ENCODE peak calls at places on chromosomes 3 and 15, in nine cellular contexts. One of them, this sample, is unnamed.

GRCh38 chr3:45026957-45027356 is 854 bp downstream of the CLEC3B start:
- DNase-seq in WTC11: no peak
- DNase-seq in colonic mucosa: peak; percentile 48
- DNase-seq in transverse colon: peak; percentile 32
- DNase-seq in NB4: no peak
- DNase-seq in A549: no peak
- DNase-seq in progenitor cell of endocrine pancreas: no peak
- DNase-seq in ascending aorta: peak; percentile 90
- DNase-seq in GM10248: no peak
- DNase-seq in this sample: peak; percentile 62

GRCh38 chr15:88913017-88913849 is at the start of gene MFGE8:
- DNase-seq in WTC11: peak; percentile 92
- DNase-seq in colonic mucosa: peak; percentile 78
- DNase-seq in transverse colon: peak; percentile 69
- DNase-seq in NB4: peak; percentile 71
- DNase-seq in A549: peak; percentile 77
- DNase-seq in progenitor cell of endocrine pancreas: peak; percentile 82
- DNase-seq in ascending aorta: peak; percentile 91
- DNase-seq in GM10248: peak; percentile 75
- DNase-seq in this sample: no peak

GRCh38 chr15:35170216-35170615 is 85.1 kb upstream of the NANOGP8 start:
- DNase-seq in WTC11: no peak
- DNase-seq in colonic mucosa: no peak
- DNase-seq in transverse colon: no peak
- DNase-seq in NB4: no peak
- DNase-seq in A549: no peak
- DNase-seq in progenitor cell of endocrine pancreas: no peak
- DNase-seq in ascending aorta: no peak
- DNase-seq in GM10248: no peak
- DNase-seq in this sample: no peak

GRCh38 chr15:51132384-51133139 is 37.9 kb upstream of the TNFAIP8L3 start:
- DNase-seq in WTC11: peak; percentile 56
- DNase-seq in colonic mucosa: peak; percentile 46
- DNase-seq in transverse colon: peak; percentile 49
- DNase-seq in NB4: peak; percentile 42
- DNase-seq in A549: peak; percentile 69
- DNase-seq in progenitor cell of endocrine pancreas: no peak
- DNase-seq in ascending aorta: peak; percentile 81
- DNase-seq in GM10248: no peak
- DNase-seq in this sample: no peak

GRCh38 chr3:71238267-71238985 is 345.1 kb downstream of the FOXP1 start:
- DNase-seq in WTC11: no peak
- DNase-seq in colonic mucosa: no peak
- DNase-seq in transverse colon: no peak
- DNase-seq in NB4: no peak
- DNase-seq in A549: no peak
- DNase-seq in progenitor cell of endocrine pancreas: no peak
- DNase-seq in ascending aorta: peak; percentile 57
- DNase-seq in GM10248: no peak
- DNase-seq in this sample: no peak

GRCh38 chr15:33612721-33613304 is 302.0 kb downstream of the RYR3 start:
- DNase-seq in WTC11: no peak
- DNase-seq in colonic mucosa: no peak
- DNase-seq in transverse colon: no peak
- DNase-seq in NB4: no peak
- DNase-seq in A549: no peak
- DNase-seq in progenitor cell of endocrine pancreas: no peak
- DNase-seq in ascending aorta: no peak
- DNase-seq in GM10248: no peak
- DNase-seq in this sample: no peak

GRCh38 chr3:45687828-45688193 is 1.4 kb upstream of the SACM1L start:
- DNase-seq in WTC11: no peak
- DNase-seq in colonic mucosa: no peak
- DNase-seq in transverse colon: no peak
- DNase-seq in NB4: peak; percentile 19
- DNase-seq in A549: no peak
- DNase-seq in progenitor cell of endocrine pancreas: no peak
- DNase-seq in ascending aorta: no peak
- DNase-seq in GM10248: no peak
- DNase-seq in this sample: no peak

GRCh38 chr3:184186902-184187207 is 856 bp downstream of the ABCF3 start:
- DNase-seq in WTC11: no peak
- DNase-seq in colonic mucosa: peak; percentile 17
- DNase-seq in transverse colon: no peak
- DNase-seq in NB4: peak; percentile 15
- DNase-seq in A549: no peak
- DNase-seq in progenitor cell of endocrine pancreas: no peak
- DNase-seq in ascending aorta: no peak
- DNase-seq in GM10248: no peak
- DNase-seq in this sample: no peak

GRCh38 chr3:106963446-106963845 is 413.8 kb upstream of the CCDC54 start:
- DNase-seq in WTC11: no peak
- DNase-seq in colonic mucosa: no peak
- DNase-seq in transverse colon: no peak
- DNase-seq in NB4: no peak
- DNase-seq in A549: no peak
- DNase-seq in progenitor cell of endocrine pancreas: no peak
- DNase-seq in ascending aorta: no peak
- DNase-seq in GM10248: no peak
- DNase-seq in this sample: no peak

GRCh38 chr3:122745365-122746021 is 48.1 kb downstream of the HSPBAP1 start:
- DNase-seq in WTC11: no peak
- DNase-seq in colonic mucosa: no peak
- DNase-seq in transverse colon: no peak
- DNase-seq in NB4: no peak
- DNase-seq in A549: no peak
- DNase-seq in progenitor cell of endocrine pancreas: no peak
- DNase-seq in ascending aorta: no peak
- DNase-seq in GM10248: no peak
- DNase-seq in this sample: no peak

GRCh38 chr3:181729071-181729915 is 17.6 kb downstream of the SOX2 start:
- DNase-seq in WTC11: no peak
- DNase-seq in colonic mucosa: no peak
- DNase-seq in transverse colon: no peak
- DNase-seq in NB4: no peak
- DNase-seq in A549: no peak
- DNase-seq in progenitor cell of endocrine pancreas: no peak
- DNase-seq in ascending aorta: no peak
- DNase-seq in GM10248: no peak
- DNase-seq in this sample: no peak

GRCh38 chr15:28919679-28920655 is 34.2 kb downstream of the APBA2 start:
- DNase-seq in WTC11: peak; percentile 3
- DNase-seq in colonic mucosa: no peak
- DNase-seq in transverse colon: no peak
- DNase-seq in NB4: no peak
- DNase-seq in A549: no peak
- DNase-seq in progenitor cell of endocrine pancreas: no peak
- DNase-seq in ascending aorta: no peak
- DNase-seq in GM10248: no peak
- DNase-seq in this sample: no peak

GRCh38 chr3:158709666-158710083 is 22.6 kb downstream of the RARRES1 start:
- DNase-seq in WTC11: no peak
- DNase-seq in colonic mucosa: no peak
- DNase-seq in transverse colon: no peak
- DNase-seq in NB4: peak; percentile 28
- DNase-seq in A549: peak; percentile 54
- DNase-seq in progenitor cell of endocrine pancreas: no peak
- DNase-seq in ascending aorta: no peak
- DNase-seq in GM10248: no peak
- DNase-seq in this sample: no peak

GRCh38 chr3:8441969-8442559 is 59.6 kb upstream of the LMCD1 start:
- DNase-seq in WTC11: peak; percentile 39
- DNase-seq in colonic mucosa: peak; percentile 32
- DNase-seq in transverse colon: no peak
- DNase-seq in NB4: peak; percentile 7
- DNase-seq in A549: peak; percentile 87
- DNase-seq in progenitor cell of endocrine pancreas: peak; percentile 11
- DNase-seq in ascending aorta: no peak
- DNase-seq in GM10248: peak; percentile 35
- DNase-seq in this sample: no peak
- TF ChIP-seq CTCF in WTC11: peak; percentile 23
- TF ChIP-seq CTCF in colonic mucosa: peak; percentile 57
- TF ChIP-seq CTCF in transverse colon: peak; percentile 75
- TF ChIP-seq CTCF in NB4: peak; percentile 57
- TF ChIP-seq CTCF in A549: peak; percentile 91
- TF ChIP-seq CTCF in progenitor cell of endocrine pancreas: peak; percentile 70
- TF ChIP-seq CTCF in ascending aorta: peak; percentile 77
- TF ChIP-seq CTCF in GM10248: peak; percentile 56
- TF ChIP-seq CTCF in this sample: peak; percentile 79

DNA sequence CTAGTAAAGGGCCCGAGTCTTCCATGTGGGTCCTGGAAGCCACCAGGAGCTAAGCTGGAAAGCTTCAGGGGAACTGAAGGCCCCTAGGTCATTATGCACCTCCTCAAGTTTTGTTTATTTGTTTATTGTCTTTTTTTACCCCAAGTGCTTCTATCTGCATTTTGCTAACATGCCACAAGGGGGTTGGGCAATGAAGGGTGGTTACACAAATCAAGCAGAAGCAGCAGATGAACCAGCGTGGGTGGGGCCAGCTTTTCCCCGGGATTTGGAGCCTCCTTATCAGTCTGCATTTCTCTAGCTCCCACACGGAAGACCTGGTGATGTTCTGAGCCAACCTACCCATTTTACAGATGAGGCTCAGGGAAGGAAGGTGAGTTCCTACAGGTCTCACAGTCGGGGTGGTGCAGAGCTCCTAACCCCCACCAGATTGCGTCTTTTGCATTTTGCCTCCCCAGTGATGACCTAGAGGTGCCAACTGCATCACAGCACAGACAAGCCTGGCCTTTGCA is 16.8 kb downstream of the TMC3 start:
- DNase-seq in WTC11: no peak
- DNase-seq in colonic mucosa: no peak
- DNase-seq in transverse colon: no peak
- DNase-seq in NB4: peak; percentile 19
- DNase-seq in A549: peak; percentile 20
- DNase-seq in progenitor cell of endocrine pancreas: no peak
- DNase-seq in ascending aorta: no peak
- DNase-seq in GM10248: no peak
- DNase-seq in this sample: no peak
- TF ChIP-seq CTCF in WTC11: no peak
- TF ChIP-seq CTCF in colonic mucosa: no peak
- TF ChIP-seq CTCF in transverse colon: no peak
- TF ChIP-seq CTCF in NB4: no peak
- TF ChIP-seq CTCF in A549: no peak
- TF ChIP-seq CTCF in progenitor cell of endocrine pancreas: no peak
- TF ChIP-seq CTCF in ascending aorta: no peak
- TF ChIP-seq CTCF in GM10248: no peak
- TF ChIP-seq CTCF in this sample: no peak

DNA sequence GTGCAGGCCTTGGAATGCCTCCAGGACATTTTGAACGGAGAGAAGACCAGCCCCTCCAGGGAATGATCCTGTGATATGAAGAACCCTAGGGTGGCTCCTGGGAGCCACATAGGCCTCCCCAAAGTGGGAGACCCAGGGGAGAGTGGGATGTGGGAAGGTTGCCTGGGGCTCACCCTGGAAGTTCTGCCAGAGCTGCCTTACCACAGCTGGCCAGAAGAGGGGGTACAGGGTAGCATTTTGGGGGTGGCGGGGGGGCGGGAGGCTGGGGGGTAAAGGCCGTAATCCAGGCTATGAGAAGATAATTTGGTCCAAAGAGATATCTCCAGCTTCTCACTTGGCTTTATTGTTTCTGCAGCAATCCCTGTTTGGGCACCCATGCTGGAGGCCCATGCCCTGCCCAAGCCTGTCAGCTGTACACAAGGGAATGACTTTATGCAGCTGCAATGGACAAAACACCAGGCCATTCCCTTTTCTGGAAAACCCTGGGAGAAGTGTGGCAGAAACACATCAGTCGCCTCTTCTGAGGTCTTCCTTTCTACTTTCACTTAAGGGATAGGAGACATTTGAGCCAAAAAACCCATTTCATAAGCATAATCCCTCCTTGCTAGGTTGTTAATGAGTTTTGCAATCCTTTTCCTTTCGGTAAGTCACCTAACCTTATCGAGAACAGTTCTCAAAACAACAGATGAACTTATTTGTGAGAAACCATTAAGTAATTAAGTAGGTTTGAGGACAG is 11.0 kb upstream of the MUSTN1 start:
- DNase-seq in WTC11: peak; percentile 47
- DNase-seq in colonic mucosa: no peak
- DNase-seq in transverse colon: no peak
- DNase-seq in NB4: no peak
- DNase-seq in A549: no peak
- DNase-seq in progenitor cell of endocrine pancreas: no peak
- DNase-seq in ascending aorta: no peak
- DNase-seq in GM10248: no peak
- DNase-seq in this sample: no peak
- TF ChIP-seq CTCF in WTC11: peak; percentile 45
- TF ChIP-seq CTCF in colonic mucosa: peak; percentile 40
- TF ChIP-seq CTCF in transverse colon: peak; percentile 28
- TF ChIP-seq CTCF in NB4: peak; percentile 49
- TF ChIP-seq CTCF in A549: no peak
- TF ChIP-seq CTCF in progenitor cell of endocrine pancreas: peak; percentile 42
- TF ChIP-seq CTCF in ascending aorta: no peak
- TF ChIP-seq CTCF in GM10248: peak; percentile 33
- TF ChIP-seq CTCF in this sample: peak; percentile 50

GRCh38 chr15:73937726-73938125 is 11.5 kb downstream of the LOXL1 start:
- DNase-seq in WTC11: no peak
- DNase-seq in colonic mucosa: no peak
- DNase-seq in transverse colon: no peak
- DNase-seq in NB4: no peak
- DNase-seq in A549: no peak
- DNase-seq in progenitor cell of endocrine pancreas: no peak
- DNase-seq in ascending aorta: no peak
- DNase-seq in GM10248: no peak
- DNase-seq in this sample: no peak

GRCh38 chr15:73935547-73935946 is 9.3 kb downstream of the LOXL1 start:
- DNase-seq in WTC11: no peak
- DNase-seq in colonic mucosa: no peak
- DNase-seq in transverse colon: no peak
- DNase-seq in NB4: peak; percentile 79
- DNase-seq in A549: no peak
- DNase-seq in progenitor cell of endocrine pancreas: no peak
- DNase-seq in ascending aorta: no peak
- DNase-seq in GM10248: no peak
- DNase-seq in this sample: no peak

GRCh38 chr15:73936588-73937312 is 10.5 kb downstream of the LOXL1 start:
- DNase-seq in WTC11: no peak
- DNase-seq in colonic mucosa: no peak
- DNase-seq in transverse colon: no peak
- DNase-seq in NB4: no peak
- DNase-seq in A549: no peak
- DNase-seq in progenitor cell of endocrine pancreas: no peak
- DNase-seq in ascending aorta: no peak
- DNase-seq in GM10248: no peak
- DNase-seq in this sample: no peak

GRCh38 chr15:73937313-73937695 is 11.0 kb downstream of the LOXL1 start:
- DNase-seq in WTC11: no peak
- DNase-seq in colonic mucosa: no peak
- DNase-seq in transverse colon: no peak
- DNase-seq in NB4: no peak
- DNase-seq in A549: no peak
- DNase-seq in progenitor cell of endocrine pancreas: no peak
- DNase-seq in ascending aorta: no peak
- DNase-seq in GM10248: no peak
- DNase-seq in this sample: no peak

DNA sequence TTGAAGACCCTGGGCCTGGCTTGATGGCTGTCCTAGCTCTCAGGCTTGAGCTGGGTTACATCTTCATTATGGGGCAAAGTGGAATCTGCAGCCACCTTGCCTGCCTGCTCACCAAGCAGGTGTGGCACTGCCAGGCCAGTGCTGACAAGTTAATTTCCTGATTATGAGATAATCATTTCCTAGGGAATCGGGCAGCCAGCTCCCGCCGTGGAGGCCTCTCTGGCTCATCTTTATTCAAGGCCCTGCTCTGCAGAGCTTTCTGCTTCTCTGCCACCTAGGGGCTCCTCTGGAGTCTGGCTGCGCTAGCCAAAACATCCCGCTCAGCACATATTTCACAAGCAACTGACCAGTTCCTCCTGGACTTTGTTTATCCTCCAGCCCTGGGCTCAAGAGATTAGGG is 9.9 kb downstream of the LOXL1 start:
- DNase-seq in WTC11: no peak
- DNase-seq in colonic mucosa: no peak
- DNase-seq in transverse colon: no peak
- DNase-seq in NB4: peak; percentile 21
- DNase-seq in A549: no peak
- DNase-seq in progenitor cell of endocrine pancreas: no peak
- DNase-seq in ascending aorta: peak; percentile 80
- DNase-seq in GM10248: no peak
- DNase-seq in this sample: no peak
- TF ChIP-seq CTCF in WTC11: no peak
- TF ChIP-seq CTCF in colonic mucosa: no peak
- TF ChIP-seq CTCF in transverse colon: no peak
- TF ChIP-seq CTCF in NB4: no peak
- TF ChIP-seq CTCF in A549: no peak
- TF ChIP-seq CTCF in progenitor cell of endocrine pancreas: no peak
- TF ChIP-seq CTCF in ascending aorta: no peak
- TF ChIP-seq CTCF in GM10248: no peak
- TF ChIP-seq CTCF in this sample: peak; percentile 32